ENCODE peak calls at places on chromosomes 1 and 21, in six cellular contexts. One of them, this sample, is unnamed.

GRCh38 chr21:17610862-17611261 is 1.8 kb downstream of the BTG3 start:
- DNase-seq in H1: no peak
- DNase-seq in HepG2: peak
- DNase-seq in GM12878: no peak
- DNase-seq in K562: no peak
- DNase-seq in GM12891: no peak
- DNase-seq in this sample: no peak

GRCh38 chr1:209748620-209749019 is 7.2 kb upstream of the TRAF3IP3 start:
- DNase-seq in GM12891: no peak
- DNase-seq in H1: no peak
- DNase-seq in HepG2: no peak
- DNase-seq in K562: no peak
- DNase-seq in GM12878: no peak
- DNase-seq in this sample: no peak

GRCh38 chr1:241356187-241356518 is 852 bp downstream of the RGS7 start:
- DNase-seq in H1: no peak
- DNase-seq in GM12891: no peak
- DNase-seq in K562: no peak
- DNase-seq in HepG2: no peak
- DNase-seq in GM12878: no peak
- DNase-seq in this sample: no peak

GRCh38 chr1:67771152-67771551 is 62.1 kb downstream of the GNG12 start:
- DNase-seq in H1: no peak
- DNase-seq in K562: peak
- DNase-seq in HepG2: no peak
- DNase-seq in GM12878: no peak
- DNase-seq in GM12891: no peak
- DNase-seq in this sample: no peak

GRCh38 chr1:183580281-183580682 is 10.0 kb downstream of the NCF2 start:
- DNase-seq in H1: no peak
- DNase-seq in K562: peak
- DNase-seq in GM12891: peak
- DNase-seq in GM12878: no peak
- DNase-seq in HepG2: no peak
- DNase-seq in this sample: no peak

GRCh38 chr1:234746798-234747196 is 136.8 kb upstream of the IRF2BP2 start:
- DNase-seq in GM12878: no peak
- DNase-seq in K562: no peak
- DNase-seq in GM12891: no peak
- DNase-seq in H1: no peak
- DNase-seq in HepG2: no peak
- DNase-seq in this sample: no peak

GRCh38 chr1:235908742-235909520 is 42.2 kb upstream of the LYST start:
- DNase-seq in GM12891: no peak
- DNase-seq in K562: no peak
- DNase-seq in H1: no peak
- DNase-seq in GM12878: no peak
- DNase-seq in HepG2: no peak
- DNase-seq in this sample: no peak

GRCh38 chr1:184494929-184495328 is 108.1 kb downstream of the C1orf21 start:
- DNase-seq in GM12891: peak
- DNase-seq in K562: no peak
- DNase-seq in HepG2: no peak
- DNase-seq in H1: no peak
- DNase-seq in GM12878: peak
- DNase-seq in this sample: peak

GRCh38 chr1:91650764-91651163 is 150.1 kb downstream of the CDC7 start:
- DNase-seq in GM12891: no peak
- DNase-seq in GM12878: no peak
- DNase-seq in K562: peak
- DNase-seq in H1: no peak
- DNase-seq in HepG2: no peak
- DNase-seq in this sample: no peak

GRCh38 chr1:215566556-215567490 is at the start of gene KCTD3:
- DNase-seq in HepG2: peak
- DNase-seq in K562: peak
- DNase-seq in GM12878: no peak
- DNase-seq in H1: peak
- DNase-seq in GM12891: no peak
- DNase-seq in this sample: no peak

GRCh38 chr1:186304982-186305949 is 69.8 kb downstream of the TPR start:
- DNase-seq in H1: no peak
- DNase-seq in GM12878: no peak
- DNase-seq in GM12891: peak
- DNase-seq in K562: peak
- DNase-seq in HepG2: peak
- DNase-seq in this sample: no peak

GRCh38 chr1:67792756-67793475 is 40.4 kb downstream of the GNG12 start:
- DNase-seq in H1: no peak
- DNase-seq in K562: no peak
- DNase-seq in GM12891: no peak
- DNase-seq in HepG2: no peak
- DNase-seq in GM12878: no peak
- DNase-seq in this sample: no peak

GRCh38 chr1:147700042-147700711 is 29.9 kb upstream of the ACP6 start:
- DNase-seq in GM12878: no peak
- DNase-seq in GM12891: no peak
- DNase-seq in K562: peak
- DNase-seq in HepG2: peak
- DNase-seq in H1: peak
- DNase-seq in this sample: no peak

GRCh38 chr1:152347116-152347728 is 12.6 kb downstream of the FLG2 start:
- DNase-seq in H1: peak
- DNase-seq in HepG2: peak
- DNase-seq in K562: peak
- DNase-seq in GM12891: peak
- DNase-seq in GM12878: peak
- DNase-seq in this sample: no peak

GRCh38 chr1:231563253-231563652 is 34.8 kb downstream of the TSNAX start:
- DNase-seq in HepG2: no peak
- DNase-seq in GM12891: no peak
- DNase-seq in GM12878: no peak
- DNase-seq in H1: no peak
- DNase-seq in K562: no peak
- DNase-seq in this sample: no peak

GRCh38 chr1:40806240-40806639 is 22.7 kb downstream of the KCNQ4 start:
- DNase-seq in GM12891: no peak
- DNase-seq in GM12878: no peak
- DNase-seq in K562: no peak
- DNase-seq in HepG2: no peak
- DNase-seq in H1: no peak
- DNase-seq in this sample: no peak

GRCh38 chr1:218259800-218260199 is 25.3 kb upstream of the RRP15 start:
- DNase-seq in GM12891: no peak
- DNase-seq in H1: no peak
- DNase-seq in K562: peak
- DNase-seq in HepG2: peak
- DNase-seq in GM12878: no peak
- DNase-seq in this sample: no peak

DNA sequence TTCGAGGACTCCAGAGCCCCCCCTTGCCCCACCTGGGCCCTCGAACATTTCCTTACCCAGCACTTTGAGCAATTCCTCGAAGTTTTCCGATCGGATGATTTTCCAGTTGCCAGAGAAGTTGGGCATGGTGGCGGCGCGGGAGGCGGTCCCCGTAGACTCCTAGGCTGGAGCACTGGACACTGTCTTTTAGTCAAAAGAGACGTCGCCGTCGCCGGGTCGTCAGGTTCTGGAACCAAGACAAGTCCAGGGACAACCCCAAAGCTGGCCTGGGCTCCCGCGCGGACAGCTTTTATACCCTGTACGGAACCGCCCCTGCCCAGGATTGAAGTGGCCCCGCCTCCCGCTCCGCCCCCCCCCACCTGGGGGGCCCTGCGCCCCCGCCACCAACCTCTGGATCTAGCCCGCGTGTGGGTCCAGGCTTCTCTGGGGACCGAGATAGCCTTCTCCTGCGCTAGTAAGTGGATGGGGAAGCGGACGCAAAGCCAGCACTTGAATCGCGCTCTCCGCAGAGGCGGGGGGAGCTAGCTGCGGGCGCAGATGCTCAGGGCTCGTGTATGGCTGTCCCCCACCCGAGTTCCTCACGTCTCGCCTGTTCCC is at the start of gene CRABP2:
- DNase-seq in GM12891: peak
- DNase-seq in H1: peak
- DNase-seq in HepG2: no peak
- DNase-seq in K562: peak
- DNase-seq in GM12878: no peak
- DNase-seq in this sample: no peak
- TF ChIP-seq POLR2A in GM12891: no peak
- TF ChIP-seq POLR2A in H1: peak
- TF ChIP-seq POLR2A in HepG2: no peak
- TF ChIP-seq POLR2A in K562: no peak
- TF ChIP-seq POLR2A in GM12878: no peak
- TF ChIP-seq POLR2A in this sample: no peak

GRCh38 chr1:20409017-20409416 is 77.0 kb downstream of the CAMK2N1 start:
- DNase-seq in GM12878: no peak
- DNase-seq in H1: no peak
- DNase-seq in HepG2: no peak
- DNase-seq in K562: no peak
- DNase-seq in GM12891: no peak
- DNase-seq in this sample: no peak

GRCh38 chr1:20405051-20405754 is 80.8 kb downstream of the CAMK2N1 start:
- DNase-seq in GM12891: no peak
- DNase-seq in HepG2: no peak
- DNase-seq in H1: no peak
- DNase-seq in GM12878: no peak
- DNase-seq in K562: no peak
- DNase-seq in this sample: no peak

GRCh38 chr1:20403423-20404145 is 82.4 kb downstream of the CAMK2N1 start:
- DNase-seq in HepG2: no peak
- DNase-seq in H1: no peak
- DNase-seq in K562: no peak
- DNase-seq in GM12891: no peak
- DNase-seq in GM12878: no peak
- DNase-seq in this sample: no peak

GRCh38 chr1:20404466-20404865 is 81.5 kb downstream of the CAMK2N1 start:
- DNase-seq in HepG2: no peak
- DNase-seq in K562: no peak
- DNase-seq in GM12891: no peak
- DNase-seq in H1: peak
- DNase-seq in GM12878: no peak
- DNase-seq in this sample: no peak

GRCh38 chr1:20405893-20406604 is 80.0 kb downstream of the CAMK2N1 start:
- DNase-seq in HepG2: no peak
- DNase-seq in GM12878: no peak
- DNase-seq in GM12891: no peak
- DNase-seq in K562: no peak
- DNase-seq in H1: no peak
- DNase-seq in this sample: no peak
- TF ChIP-seq POLR2AphosphoS5 in HepG2: no peak
- TF ChIP-seq POLR2AphosphoS5 in GM12878: no peak
- TF ChIP-seq POLR2AphosphoS5 in GM12891: no peak
- TF ChIP-seq POLR2AphosphoS5 in K562: no peak
- TF ChIP-seq POLR2AphosphoS5 in H1: no peak
- TF ChIP-seq POLR2AphosphoS5 in this sample: no peak

DNA sequence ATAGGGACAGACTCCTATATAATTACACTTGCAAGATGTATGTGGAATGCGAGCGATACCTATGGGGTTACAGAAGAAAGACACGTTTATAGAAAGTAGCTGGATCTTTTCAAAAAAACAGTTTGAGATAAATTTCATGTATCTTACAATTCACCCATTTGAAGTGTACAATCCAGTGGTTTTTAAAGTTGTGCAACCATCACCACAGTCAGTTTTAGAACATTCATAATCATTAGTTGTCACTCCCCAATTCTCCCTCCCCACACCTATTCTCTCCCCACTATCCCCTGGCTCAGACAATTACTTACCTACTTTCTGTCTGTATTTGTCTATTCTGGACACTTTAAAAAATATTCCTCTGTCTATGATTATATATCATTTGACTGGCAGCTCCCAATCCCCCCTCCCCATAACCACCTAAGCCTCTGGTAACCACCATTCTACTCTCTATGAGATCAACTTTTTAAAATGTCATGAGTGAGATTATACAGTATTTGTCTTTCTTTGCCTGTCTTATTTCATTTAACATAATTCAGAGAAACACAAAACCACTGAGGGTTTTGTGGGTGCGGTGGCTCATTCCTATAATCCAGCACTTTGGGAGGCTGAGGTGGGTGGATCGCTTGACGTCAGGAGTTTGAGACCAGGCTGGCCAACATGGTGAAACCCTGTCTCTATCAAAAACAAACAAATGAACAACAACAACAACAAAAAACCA is 39.1 kb downstream of the MRPS6 start:
- DNase-seq in GM12878: no peak
- DNase-seq in GM12891: no peak
- DNase-seq in HepG2: no peak
- DNase-seq in H1: no peak
- DNase-seq in K562: no peak
- DNase-seq in this sample: no peak
- TF ChIP-seq TAF1 in GM12878: no peak
- TF ChIP-seq TAF1 in GM12891: no peak
- TF ChIP-seq TAF1 in HepG2: no peak
- TF ChIP-seq TAF1 in H1: no peak
- TF ChIP-seq TAF1 in K562: no peak
- TF ChIP-seq TAF1 in this sample: no peak

DNA sequence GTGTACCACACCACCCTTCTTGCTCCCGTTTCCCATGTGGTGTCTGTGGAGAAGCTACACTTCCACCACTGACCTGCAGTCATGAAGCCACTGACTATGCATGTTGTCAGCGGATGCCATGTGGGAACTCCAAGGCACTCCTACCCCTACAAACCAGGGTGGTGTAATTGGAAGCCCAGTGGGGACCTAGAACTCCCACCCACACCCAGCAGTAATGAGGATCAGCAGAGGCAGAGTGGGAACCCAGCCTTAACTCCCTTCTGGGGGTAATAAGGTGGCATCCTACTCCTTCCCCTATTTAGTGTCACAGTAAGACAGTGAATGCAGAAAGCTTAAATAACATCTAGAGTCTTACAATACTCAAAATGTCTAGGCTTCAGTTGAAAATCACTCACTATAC is 78.4 kb downstream of the SPATA46 start:
- DNase-seq in GM12878: no peak
- DNase-seq in HepG2: no peak
- DNase-seq in H1: no peak
- DNase-seq in GM12891: no peak
- DNase-seq in K562: no peak
- DNase-seq in this sample: no peak
- TF ChIP-seq POLR2A in GM12878: no peak
- TF ChIP-seq POLR2A in HepG2: no peak
- TF ChIP-seq POLR2A in H1: no peak
- TF ChIP-seq POLR2A in GM12891: no peak
- TF ChIP-seq POLR2A in K562: no peak
- TF ChIP-seq POLR2A in this sample: no peak